ENCODE peak calls at places on chromosomes 6 and 20, in seven cellular contexts. M, G, K, S, Y, H and Q are unnamed samples.

GRCh38 chr6:10505529-10505928 is 15.6 kb upstream of the GCNT2 start:
- DNase-seq in M (no peak), G (no peak), K (no peak), S (no peak), Y (peak; percentile 13), H (no peak), Q (peak; percentile 22)

GRCh38 chr6:7311920-7312615 is 931 bp downstream of the SSR1 start:
- DNase-seq in M (peak; percentile 8), G (no peak), K (no peak), S (no peak), Y (no peak), H (no peak), Q (no peak)

GRCh38 chr6:47016236-47016635 is 25.9 kb downstream of the ADGRF1 start:
- DNase-seq in M (no peak), G (no peak), K (no peak), S (no peak), Y (no peak), H (no peak), Q (no peak)

GRCh38 chr20:20814685-20815084 is 102.2 kb upstream of the RALGAPA2 start:
- DNase-seq in M (no peak), G (no peak), K (no peak), S (no peak), Y (peak; percentile 52), H (no peak), Q (no peak)

GRCh38 chr20:36439040-36439730 is 102.1 kb upstream of the MYL9 start:
- DNase-seq in M (peak; percentile 43), G (peak; percentile 14), K (peak; percentile 46), S (peak; percentile 76), Y (peak; percentile 64), H (peak; percentile 89), Q (no peak)

GRCh38 chr20:63835031-63835858 is 4.2 kb upstream of the ZBTB46 start:
- DNase-seq in M (peak; percentile 97), G (peak; percentile 89), K (peak; percentile 76), S (peak; percentile 93), Y (peak; percentile 96), H (no peak), Q (peak; percentile 47)

GRCh38 chr6:36126553-36127458 is 3.5 kb upstream of the MAPK13 start:
- DNase-seq in M (peak; percentile 34), G (no peak), K (no peak), S (no peak), Y (no peak), H (no peak), Q (no peak)

GRCh38 chr20:47672166-47672565 is 113.1 kb downstream of the SULF2 start:
- DNase-seq in M (no peak), G (no peak), K (no peak), S (peak; percentile 57), Y (no peak), H (no peak), Q (no peak)